ENCODE peak calls at places on chromosomes 7 and 10, in ten cellular contexts. A, L, M, F, Y, N, S, X, T and I are unnamed samples.
A peak's percentile ranks its signal among the peaks of the same experiment; 100 is the strongest.

GRCh38 chr10:124906551-124907001 is 35.3 kb upstream of the ZRANB1 start:
- DNase-seq in A (no peak), L (peak; percentile 17), M (no peak), F (no peak), Y (no peak), N (peak; percentile 93), S (no peak), X (no peak), T (no peak), I (no peak)

GRCh38 chr7:105438847-105439173 is 50.1 kb upstream of the SRPK2 start:
- DNase-seq in A (no peak), L (no peak), M (no peak), F (no peak), Y (no peak), N (no peak), S (no peak), X (peak; percentile 45), T (no peak), I (no peak)

GRCh38 chr7:150399861-150400778 is 21.0 kb downstream of the ZNF775 start:
- DNase-seq in A (no peak), L (peak; percentile 63), M (peak; percentile 74), F (peak; percentile 36), Y (no peak), N (no peak), S (no peak), X (no peak), T (peak; percentile 42), I (peak; percentile 68)

GRCh38 chr10:7192831-7193348 is 217.9 kb downstream of the SFMBT2 start:
- DNase-seq in A (peak; percentile 29), L (no peak), M (no peak), F (no peak), Y (no peak), N (no peak), S (no peak), X (no peak), T (no peak), I (no peak)

GRCh38 chr7:34823650-34824258 is 165.7 kb downstream of the NPSR1 start:
- DNase-seq in A (peak; percentile 31), L (peak; percentile 67), M (no peak), F (no peak), Y (no peak), N (peak; percentile 58), S (no peak), X (peak; percentile 72), T (peak; percentile 71), I (peak; percentile 40)

GRCh38 chr10:132005147-132005546 is 23.4 kb upstream of the BNIP3 start:
- DNase-seq in A (no peak), L (no peak), M (no peak), F (peak; percentile 44), Y (no peak), N (no peak), S (no peak), X (no peak), T (no peak), I (no peak)

GRCh38 chr7:75977741-75978140 is 16.7 kb downstream of the TMEM120A start:
- DNase-seq in A (no peak), L (no peak), M (peak; percentile 82), F (peak; percentile 88), Y (no peak), N (peak; percentile 62), S (no peak), X (no peak), T (no peak), I (no peak)

GRCh38 chr10:76432274-76433012 is 1001.0 kb downstream of the LRMDA start:
- DNase-seq in A (no peak), L (peak; percentile 100), M (no peak), F (peak; percentile 80), Y (no peak), N (peak; percentile 88), S (no peak), X (peak; percentile 54), T (no peak), I (peak; percentile 82)

GRCh38 chr7:8236781-8237407 is 25.1 kb downstream of the ICA1 start:
- DNase-seq in A (no peak), L (no peak), M (no peak), F (no peak), Y (no peak), N (no peak), S (no peak), X (no peak), T (no peak), I (no peak)

GRCh38 chr10:102545997-102546396 is 42.2 kb downstream of the SUFU start:
- DNase-seq in A (no peak), L (no peak), M (no peak), F (no peak), Y (no peak), N (no peak), S (peak; percentile 45), X (no peak), T (no peak), I (no peak)

GRCh38 chr7:29987821-29988317 is 1.7 kb downstream of the SCRN1 start:
- DNase-seq in A (peak; percentile 19), L (peak; percentile 94), M (no peak), F (no peak), Y (no peak), N (peak; percentile 89), S (no peak), X (peak; percentile 61), T (no peak), I (peak; percentile 78)

GRCh38 chr7:845091-845490 is 12.8 kb downstream of the SUN1 start:
- DNase-seq in A (no peak), L (no peak), M (no peak), F (no peak), Y (no peak), N (no peak), S (no peak), X (no peak), T (no peak), I (no peak)

GRCh38 chr10:102641398-102641797 is 2.9 kb upstream of the TRIM8 start:
- DNase-seq in A (no peak), L (no peak), M (no peak), F (no peak), Y (no peak), N (no peak), S (no peak), X (no peak), T (no peak), I (no peak)

GRCh38 chr7:130735273-130735716 is 1.3 kb upstream of the KLF14 start:
- DNase-seq in A (no peak), L (no peak), M (no peak), F (no peak), Y (no peak), N (no peak), S (no peak), X (no peak), T (no peak), I (no peak)

GRCh38 chr7:55545496-55545895 is 26.8 kb downstream of the VOPP1 start:
- DNase-seq in A (no peak), L (peak; percentile 82), M (no peak), F (no peak), Y (no peak), N (peak; percentile 33), S (no peak), X (no peak), T (no peak), I (peak; percentile 93)

GRCh38 chr10:59079386-59080226 is 96.8 kb upstream of the PHYHIPL start:
- DNase-seq in A (no peak), L (peak; percentile 52), M (no peak), F (no peak), Y (no peak), N (peak; percentile 90), S (no peak), X (no peak), T (no peak), I (peak; percentile 79)
- TF ChIP-seq CTCF in A (no peak), L (no peak), M (no peak), F (no peak), Y (no peak), N (no peak), S (no peak), X (no peak), T (no peak), I (no peak)

GRCh38 chr7:33534830-33535229 is 370.5 kb upstream of the BMPER start:
- DNase-seq in A (no peak), L (no peak), M (no peak), F (no peak), Y (no peak), N (no peak), S (no peak), X (peak; percentile 59), T (no peak), I (no peak)

GRCh38 chr7:33530664-33531063 is 374.7 kb upstream of the BMPER start:
- DNase-seq in A (no peak), L (no peak), M (no peak), F (no peak), Y (no peak), N (no peak), S (no peak), X (peak; percentile 10), T (no peak), I (no peak)

GRCh38 chr7:33529070-33529469 is 376.3 kb upstream of the BMPER start:
- DNase-seq in A (no peak), L (no peak), M (no peak), F (no peak), Y (no peak), N (no peak), S (no peak), X (no peak), T (no peak), I (no peak)
- H3K36me3 ChIP-seq in A (no peaks in the 10 kb centered on the region), L (no peaks in the 10 kb centered on the region), M (no peaks in the 10 kb centered on the region), F (no peaks in the 10 kb centered on the region), Y (no peaks in the 10 kb centered on the region), N (no peaks in the 10 kb centered on the region), S (no peaks in the 10 kb centered on the region), X (no peaks in the 10 kb centered on the region), T (no peaks in the 10 kb centered on the region), I (no peaks in the 10 kb centered on the region)

GRCh38 chr10:1045415-1045814 is 3.5 kb downstream of the IDI1 start:
- DNase-seq in A (no peak), L (no peak), M (no peak), F (no peak), Y (no peak), N (no peak), S (no peak), X (no peak), T (no peak), I (no peak)
- H3K4me3 ChIP-seq in A (no peak overlapping the region), L (no peak overlapping the region), M (no peak overlapping the region), F (no peak overlapping the region), Y (no peak overlapping the region), N (peak overlapping the region; percentile 49), S (no peak overlapping the region), X (peak overlapping the region; percentile 37), T (no peak overlapping the region), I (no peak overlapping the region)

GRCh38 chr10:111758593-111758992 is 425.0 kb downstream of the GPAM start:
- DNase-seq in A (no peak), L (no peak), M (no peak), F (no peak), Y (no peak), N (no peak), S (no peak), X (no peak), T (no peak), I (no peak)

GRCh38 chr10:111762114-111762513 is 421.5 kb downstream of the GPAM start:
- DNase-seq in A (no peak), L (no peak), M (no peak), F (no peak), Y (no peak), N (no peak), S (no peak), X (peak; percentile 30), T (no peak), I (no peak)

DNA sequence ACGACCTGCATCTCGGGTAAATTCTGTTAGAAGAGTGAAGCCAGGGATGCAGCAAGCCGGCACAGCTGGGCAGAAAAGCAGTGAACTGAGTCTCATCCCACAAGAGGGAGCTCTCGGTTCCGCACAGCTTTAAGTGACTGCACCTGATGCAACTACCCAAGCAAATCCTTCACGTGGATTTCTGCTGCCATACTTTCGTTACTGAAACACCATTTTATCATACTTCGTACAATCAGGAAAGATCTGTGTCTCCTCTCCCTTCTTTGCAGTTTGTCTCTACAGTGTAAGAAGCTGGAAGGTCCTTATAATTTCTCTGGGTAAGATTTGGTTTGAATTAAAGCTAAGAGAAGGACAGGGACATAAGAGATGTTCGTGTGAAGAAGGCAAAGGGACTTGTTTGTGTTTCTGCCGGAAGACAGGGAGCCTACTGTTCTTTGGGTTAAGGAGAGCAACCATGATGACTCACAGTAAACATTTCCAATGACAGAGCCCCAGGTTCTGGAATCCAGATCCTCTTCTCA is 427.0 kb downstream of the GPAM start:
- DNase-seq in A (no peak), L (peak; percentile 21), M (no peak), F (peak; percentile 68), Y (no peak), N (no peak), S (no peak), X (peak; percentile 87), T (peak; percentile 70), I (peak; percentile 8)
- TF ChIP-seq CTCF in A (peak; percentile 21), L (peak; percentile 29), M (peak; percentile 66), F (peak; percentile 20), Y (no peak), N (no peak), S (peak; percentile 35), X (peak; percentile 93), T (peak; percentile 91), I (peak; percentile 38)